ENCODE peak calls at places on chromosomes 11 and 22, in six cellular contexts. P, M, F, Q, O and I are unnamed samples. For H3K4me1, the result is how much of the 10 kb centered on the place peaks cover.

GRCh38 chr11:118688851-118689502 is 9.5 kb upstream of the TREH start:
- DNase-seq in F (no peak), P (no peak), O (no peak), Q (no peak), M (no peak), I (no peak)

GRCh38 chr11:94788396-94788795 is 20.2 kb downstream of the AMOTL1 start:
- DNase-seq in P (no peak), M (no peak), F (no peak), Q (no peak), O (no peak), I (no peak)

GRCh38 chr11:130908061-130908460 is 8.2 kb downstream of the SNX19 start:
- DNase-seq in Q (no peak), O (no peak), P (no peak), F (no peak), M (no peak), I (no peak)

GRCh38 chr11:43992834-43993637 is 50.6 kb downstream of the C11orf96 start:
- DNase-seq in O (peak), F (no peak), P (no peak), M (no peak), Q (no peak), I (no peak)

GRCh38 chr11:17314232-17314547 is 37.4 kb upstream of the NCR3LG1 start:
- DNase-seq in Q (peak), F (no peak), O (peak), M (no peak), P (no peak), I (peak)

GRCh38 chr11:134024420-134025085 is 44.3 kb upstream of the JAM3 start:
- DNase-seq in Q (no peak), P (no peak), F (no peak), O (peak), M (peak), I (peak)

GRCh38 chr11:27328602-27329001 is 34.4 kb downstream of the CCDC34 start:
- DNase-seq in M (no peak), O (no peak), Q (no peak), F (no peak), P (no peak), I (no peak)

GRCh38 chr11:67202045-67202444 is 64.2 kb upstream of the GRK2 start:
- DNase-seq in M (no peak), Q (no peak), O (no peak), P (no peak), F (no peak), I (no peak)

GRCh38 chr11:20032127-20032526 is 128.1 kb downstream of the DBX1 start:
- DNase-seq in M (no peak), F (no peak), P (no peak), O (no peak), Q (no peak), I (no peak)
- H3K4me1 ChIP-seq in M (half or more), F (under half), P (under half), O (under half), Q (half or more), I (under half)

DNA sequence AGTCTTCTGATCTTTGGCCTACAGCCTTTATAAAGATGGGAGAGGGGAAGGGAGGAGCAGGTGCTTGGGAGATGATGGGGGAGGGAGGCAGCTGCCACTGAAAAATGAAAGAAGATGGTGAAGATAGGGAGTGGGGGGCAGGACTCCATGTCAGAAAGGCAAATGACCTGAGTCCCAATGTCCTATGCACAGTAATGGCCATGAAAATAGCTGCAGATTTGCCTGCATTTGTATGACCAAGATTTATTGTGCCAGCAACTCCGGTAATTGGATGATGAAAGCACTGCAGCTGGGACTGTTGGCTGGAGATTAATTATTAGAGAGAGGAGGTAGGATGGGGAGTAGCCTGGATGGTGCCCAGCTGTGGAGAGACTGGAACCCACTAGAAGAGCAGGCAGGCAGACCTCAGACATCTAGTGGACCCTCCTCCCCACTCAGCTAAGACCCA is 36.1 kb downstream of the NEU3 start:
- DNase-seq in O (no peak), Q (no peak), P (no peak), M (no peak), F (no peak), I (no peak)
- H3K27ac ChIP-seq in O (no peak), Q (no peak), P (no peak), M (no peak), F (no peak), I (no peak)

DNA sequence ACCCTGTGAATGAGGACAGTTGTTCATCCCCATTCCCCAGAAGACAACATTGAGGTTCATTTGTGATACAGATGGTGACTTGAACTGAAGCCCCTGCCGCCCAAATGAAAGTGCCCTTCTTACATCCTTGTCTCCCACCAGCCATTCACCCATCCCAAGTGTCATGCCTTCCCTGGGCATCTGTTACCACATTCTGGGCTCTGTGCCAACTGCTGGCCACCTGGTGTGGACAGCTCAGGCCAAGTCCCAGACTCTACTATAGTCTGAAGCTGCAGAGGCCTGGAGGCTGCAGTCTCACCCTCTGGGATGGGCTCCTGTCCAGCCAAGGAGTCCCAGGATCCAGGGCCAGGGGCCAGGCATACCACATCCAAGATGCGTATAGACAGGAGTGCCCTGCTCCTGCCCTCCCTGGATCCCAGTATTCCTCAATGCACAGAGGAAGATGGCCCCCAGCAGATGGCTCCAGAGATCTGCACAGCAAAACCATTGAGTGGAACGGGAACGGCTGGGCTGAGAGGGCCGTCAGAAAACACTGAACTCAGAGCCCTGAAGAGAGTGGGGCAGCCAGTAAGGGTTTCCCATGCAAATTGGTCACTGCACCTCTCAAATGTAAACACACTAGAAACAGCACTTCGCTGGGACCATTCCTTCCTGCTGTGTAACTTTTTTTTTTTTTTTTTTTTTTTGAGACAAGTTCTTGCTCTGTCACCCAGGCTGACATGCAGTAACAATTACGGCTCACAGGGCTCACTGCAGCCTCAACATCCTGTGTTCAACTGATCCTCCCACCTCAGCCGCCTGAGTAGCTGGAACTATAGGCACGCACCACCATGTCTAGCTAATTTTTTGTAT is 22.8 kb downstream of the ARRB1 start:
- DNase-seq in O (peak), P (peak), Q (peak), M (no peak), F (peak), I (no peak)
- TF ChIP-seq CTCF in O (peak), P (peak), Q (peak), M (peak), F (peak), I (peak)

GRCh38 chr22:49971232-49972162 is 10.9 kb downstream of the PIM3 start:
- DNase-seq in F (peak), Q (peak), M (peak), O (no peak), P (peak), I (no peak)

GRCh38 chr22:49970528-49971231 is 10.1 kb downstream of the PIM3 start:
- DNase-seq in F (peak), O (peak), P (peak), Q (peak), M (peak), I (peak)

GRCh38 chr22:49972163-49973017 is 11.8 kb downstream of the PIM3 start:
- DNase-seq in O (no peak), F (peak), M (no peak), P (no peak), Q (no peak), I (no peak)

GRCh38 chr22:49975543-49976389 is 15.2 kb downstream of the PIM3 start:
- DNase-seq in O (no peak), M (no peak), F (no peak), P (peak), Q (no peak), I (no peak)

DNA sequence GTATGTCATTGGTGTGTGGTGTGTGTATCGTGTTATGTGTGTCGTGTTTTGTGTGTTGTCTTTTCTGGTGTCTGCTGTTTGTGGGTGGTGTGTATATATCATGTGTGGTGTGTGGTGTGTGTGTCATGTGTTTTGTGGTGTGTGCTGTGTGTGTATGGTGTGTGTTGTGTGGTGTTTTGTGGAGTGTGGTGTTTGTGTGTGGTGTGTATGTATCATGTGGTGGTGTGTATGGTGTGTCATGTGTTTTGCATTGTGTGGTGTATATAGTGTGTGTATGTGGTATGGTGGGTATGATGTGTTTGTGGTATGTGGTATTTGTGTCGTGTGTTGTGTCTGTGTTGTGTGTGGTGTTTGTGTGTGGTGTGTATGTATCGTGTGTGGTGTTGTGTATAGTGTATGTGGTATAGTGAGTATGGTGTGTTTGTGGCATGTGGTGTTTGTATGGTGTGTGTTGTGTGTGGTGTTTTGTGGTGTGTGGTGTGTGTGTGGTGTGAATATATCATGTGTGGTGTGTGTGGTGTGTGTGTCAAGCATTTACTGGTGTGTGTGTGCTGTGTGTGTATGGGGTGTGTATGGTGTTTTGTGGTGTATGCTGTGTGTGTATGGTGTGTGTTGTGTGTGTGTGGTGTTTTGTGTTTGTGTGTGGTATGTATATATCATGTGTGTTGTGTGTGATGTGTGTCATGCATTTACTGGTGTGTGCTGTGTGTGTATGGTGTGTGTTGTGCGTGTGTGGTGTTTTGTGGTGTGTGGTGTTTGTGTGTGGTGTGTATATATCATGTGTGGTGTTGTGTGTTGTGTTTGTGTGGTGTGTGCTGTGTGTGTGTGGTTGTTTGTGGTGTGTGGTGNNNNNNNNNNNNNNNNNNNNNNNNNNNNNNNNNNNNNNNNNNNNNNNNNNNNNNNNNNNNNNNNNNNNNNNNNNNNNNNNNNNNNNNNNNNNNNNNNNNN is 12.7 kb downstream of the PIM3 start:
- DNase-seq in F (no peak), P (no peak), M (no peak), O (no peak), Q (no peak), I (no peak)
- H3K4me1 ChIP-seq in F (under half), P (under half), M (under half), O (under half), Q (under half), I (under half)